ENCODE peak calls at places on chromosomes 5 and 9, in ten cellular contexts. P, Y, X, H, E, J, M, T, G and F are unnamed samples.

GRCh38 chr5:25540628-25541027 is 895.9 kb upstream of the CDH10 start:
- DNase-seq in P (no peak), Y (no peak), X (no peak), H (no peak), E (no peak), J (no peak), M (no peak), T (no peak), G (no peak), F (no peak)

GRCh38 chr5:80655231-80655784 is 525 bp upstream of the DHFR start:
- DNase-seq in P (no peak), Y (no peak), X (peak), H (no peak), E (no peak), J (no peak), M (peak), T (no peak), G (no peak), F (no peak)

GRCh38 chr5:129652353-129653138 is 95.3 kb upstream of the MINAR2 start:
- DNase-seq in P (no peak), Y (no peak), X (no peak), H (no peak), E (no peak), J (no peak), M (no peak), T (no peak), G (no peak), F (no peak)

GRCh38 chr5:124866355-124867063 is 120.1 kb upstream of the ZNF608 start:
- DNase-seq in P (no peak), Y (no peak), X (no peak), H (no peak), E (no peak), J (no peak), M (no peak), T (no peak), G (no peak), F (no peak)

GRCh38 chr5:56759521-56759920 is 55.8 kb upstream of the MAP3K1 start:
- DNase-seq in P (no peak), Y (no peak), X (no peak), H (no peak), E (no peak), J (no peak), M (no peak), T (no peak), G (no peak), F (no peak)

GRCh38 chr5:1807479-1808185 is 6.4 kb downstream of the NDUFS6 start:
- DNase-seq in P (no peak), Y (no peak), X (no peak), H (no peak), E (no peak), J (no peak), M (peak), T (no peak), G (no peak), F (no peak)

GRCh38 chr9:99824378-99825157 is 2.9 kb downstream of the NR4A3 start:
- DNase-seq in P (peak), Y (peak), X (peak), H (peak), E (no peak), J (peak), M (peak), T (no peak), G (no peak), F (peak)

GRCh38 chr9:33117816-33118215 is 41.3 kb upstream of the SMU1 start:
- DNase-seq in P (no peak), Y (peak), X (no peak), H (no peak), E (no peak), J (no peak), M (no peak), T (no peak), G (no peak), F (no peak)

GRCh38 chr9:88973281-88974045 is 17.8 kb upstream of the S1PR3 start:
- DNase-seq in P (no peak), Y (no peak), X (no peak), H (no peak), E (no peak), J (no peak), M (no peak), T (no peak), G (no peak), F (peak)

GRCh38 chr5:71925608-71926091 is 181.6 kb upstream of the MAP1B start:
- DNase-seq in P (no peak), Y (no peak), X (no peak), H (no peak), E (no peak), J (no peak), M (no peak), T (no peak), G (no peak), F (no peak)

GRCh38 chr9:130128251-130128650 is 44.0 kb upstream of the NCS1 start:
- DNase-seq in P (peak), Y (no peak), X (no peak), H (no peak), E (no peak), J (peak), M (peak), T (no peak), G (peak), F (no peak)

GRCh38 chr9:34430843-34431437 is 27.4 kb downstream of the FAM219A start:
- DNase-seq in P (no peak), Y (no peak), X (peak), H (peak), E (no peak), J (peak), M (peak), T (peak), G (no peak), F (no peak)

GRCh38 chr5:90020575-90021535 is 388.7 kb downstream of the CETN3 start:
- DNase-seq in P (no peak), Y (no peak), X (peak), H (peak), E (no peak), J (no peak), M (peak), T (peak), G (peak), F (no peak)

GRCh38 chr5:139650031-139650688 is 2.0 kb downstream of the CXXC5 start:
- DNase-seq in P (peak), Y (no peak), X (no peak), H (no peak), E (no peak), J (peak), M (peak), T (no peak), G (no peak), F (no peak)

GRCh38 chr9:5879419-5880181 is 11.1 kb upstream of the MLANA start:
- DNase-seq in P (no peak), Y (no peak), X (peak), H (peak), E (no peak), J (no peak), M (peak), T (peak), G (no peak), F (no peak)

GRCh38 chr9:120439147-120439546 is 140.8 kb downstream of the CDK5RAP2 start:
- DNase-seq in P (no peak), Y (no peak), X (peak), H (no peak), E (no peak), J (no peak), M (peak), T (no peak), G (no peak), F (no peak)

GRCh38 chr5:180589771-180590542 is 1.3 kb downstream of the SCGB3A1 start:
- DNase-seq in P (no peak), Y (no peak), X (no peak), H (no peak), E (no peak), J (no peak), M (no peak), T (no peak), G (no peak), F (no peak)

GRCh38 chr9:75892168-75892901 is 1.9 kb downstream of the PCSK5 start:
- DNase-seq in P (peak), Y (peak), X (no peak), H (peak), E (no peak), J (peak), M (no peak), T (no peak), G (no peak), F (no peak)

GRCh38 chr9:131631254-131631653 is 85.9 kb downstream of the PRRT1B start:
- DNase-seq in P (no peak), Y (no peak), X (no peak), H (no peak), E (no peak), J (no peak), M (no peak), T (no peak), G (no peak), F (no peak)

GRCh38 chr9:31736581-31737179 is 647.8 kb upstream of the ACO1 start:
- DNase-seq in P (no peak), Y (no peak), X (no peak), H (no peak), E (no peak), J (no peak), M (no peak), T (no peak), G (no peak), F (no peak)

GRCh38 chr5:139925650-139926640 is 117.2 kb downstream of the NRG2 start:
- DNase-seq in P (no peak), Y (no peak), X (no peak), H (no peak), E (no peak), J (no peak), M (no peak), T (no peak), G (no peak), F (no peak)

GRCh38 chr9:77599492-77599891 is 48.6 kb downstream of the GNA14 start:
- DNase-seq in P (no peak), Y (no peak), X (no peak), H (no peak), E (no peak), J (no peak), M (no peak), T (no peak), G (no peak), F (no peak)

GRCh38 chr9:89312154-89312616 is 1.2 kb downstream of the CKS2 start:
- DNase-seq in P (no peak), Y (no peak), X (no peak), H (peak), E (no peak), J (no peak), M (peak), T (no peak), G (no peak), F (no peak)

GRCh38 chr5:93078082-93079038 is 502.7 kb downstream of the NR2F1-AS1 start:
- DNase-seq in P (no peak), Y (no peak), X (peak), H (peak), E (no peak), J (peak), M (peak), T (peak), G (peak), F (no peak)

GRCh38 chr5:138686668-138687067 is 66.6 kb upstream of the CTNNA1 start:
- DNase-seq in P (no peak), Y (no peak), X (no peak), H (peak), E (no peak), J (no peak), M (peak), T (no peak), G (no peak), F (no peak)

GRCh38 chr5:78985407-78986223 is 505 bp upstream of the ARSB start:
- DNase-seq in P (no peak), Y (no peak), X (peak), H (peak), E (no peak), J (peak), M (peak), T (no peak), G (no peak), F (no peak)

GRCh38 chr5:137890850-137891249 is 1.6 kb downstream of the PKD2L2 start:
- DNase-seq in P (no peak), Y (no peak), X (peak), H (no peak), E (no peak), J (no peak), M (no peak), T (no peak), G (no peak), F (no peak)

GRCh38 chr5:59158165-59158564 is 575.3 kb downstream of the RAB3C start:
- DNase-seq in P (no peak), Y (no peak), X (no peak), H (no peak), E (no peak), J (no peak), M (no peak), T (no peak), G (no peak), F (no peak)

GRCh38 chr5:59711316-59711715 is 182.2 kb downstream of the PDE4D start:
- DNase-seq in P (no peak), Y (no peak), X (no peak), H (no peak), E (no peak), J (no peak), M (no peak), T (no peak), G (no peak), F (no peak)

GRCh38 chr5:139639619-139640431 is 8.3 kb upstream of the CXXC5 start:
- DNase-seq in P (peak), Y (no peak), X (no peak), H (no peak), E (no peak), J (peak), M (peak), T (no peak), G (no peak), F (peak)

GRCh38 chr9:97740848-97741821 is 44.0 kb upstream of the XPA start:
- DNase-seq in P (peak), Y (no peak), X (no peak), H (peak), E (no peak), J (peak), M (peak), T (no peak), G (no peak), F (peak)

GRCh38 chr5:170551622-170552021 is 47.8 kb downstream of the KCNIP1 start:
- DNase-seq in P (no peak), Y (no peak), X (no peak), H (no peak), E (no peak), J (no peak), M (no peak), T (no peak), G (no peak), F (no peak)

GRCh38 chr9:77909306-77909705 is 122.3 kb downstream of the GNAQ start:
- DNase-seq in P (no peak), Y (no peak), X (no peak), H (no peak), E (no peak), J (no peak), M (peak), T (no peak), G (no peak), F (no peak)

GRCh38 chr5:157571357-157571827 is 4.2 kb downstream of the ADAM19 start:
- DNase-seq in P (no peak), Y (no peak), X (no peak), H (no peak), E (no peak), J (peak), M (peak), T (no peak), G (peak), F (no peak)

DNA sequence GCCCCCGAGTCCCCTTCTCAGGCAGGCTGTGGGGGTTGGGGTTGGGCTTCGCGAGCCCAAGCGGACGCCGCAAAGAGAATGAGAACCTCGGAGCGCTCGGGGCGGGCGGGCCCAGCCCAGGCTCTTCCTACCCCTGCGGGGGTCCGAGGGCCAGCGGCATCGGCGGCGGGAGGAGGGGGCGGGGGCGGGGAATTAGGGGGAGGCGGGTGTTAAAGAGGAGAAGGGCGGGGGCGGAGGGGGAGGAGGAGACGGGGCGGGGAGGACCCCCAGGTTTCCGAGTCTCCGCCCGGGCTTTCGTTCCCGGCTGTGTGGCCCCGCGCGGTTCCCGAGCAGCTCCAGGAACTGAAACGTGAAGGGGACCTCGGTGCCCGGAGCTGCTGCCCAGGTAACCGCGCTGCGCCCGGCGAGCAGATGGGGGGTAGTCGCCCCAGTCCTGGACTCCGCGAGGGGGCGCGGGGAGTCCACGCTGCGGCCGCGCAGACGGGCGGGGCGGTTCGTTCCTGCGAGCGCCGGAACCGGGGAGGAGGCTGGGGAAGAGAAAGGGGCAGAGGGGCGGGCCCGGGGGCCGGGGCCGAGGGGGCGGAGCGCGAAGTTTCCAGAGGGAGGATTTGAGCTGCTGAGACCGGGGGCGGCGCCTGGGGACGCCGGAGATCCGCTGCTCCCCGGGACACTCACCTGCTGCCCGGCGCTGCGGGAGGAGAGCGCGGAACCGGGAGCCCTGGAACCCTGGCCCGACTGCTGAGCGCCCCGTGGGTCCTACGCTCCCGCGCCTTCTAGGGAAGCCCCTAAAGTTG is 38.4 kb upstream of the PLEKHG4B start:
- DNase-seq in P (no peak), Y (no peak), X (no peak), H (no peak), E (no peak), J (peak), M (no peak), T (no peak), G (no peak), F (no peak)
- TF ChIP-seq POLR2A in P (no peak), Y (no peak), X (no peak), H (no peak), E (no peak), J (no peak), M (no peak), T (no peak), G (no peak), F (no peak)

GRCh38 chr9:2264081-2264480 is 248.9 kb downstream of the SMARCA2 start:
- DNase-seq in P (no peak), Y (no peak), X (no peak), H (no peak), E (no peak), J (no peak), M (no peak), T (no peak), G (no peak), F (no peak)
- TF ChIP-seq POLR2A in P (no peak), Y (no peak), X (no peak), H (no peak), E (no peak), J (no peak), M (no peak), T (no peak), G (no peak), F (no peak)

GRCh38 chr9:111411266-111411665 is 72.9 kb downstream of the ECPAS start:
- DNase-seq in P (no peak), Y (no peak), X (no peak), H (no peak), E (no peak), J (no peak), M (no peak), T (no peak), G (no peak), F (no peak)
- TF ChIP-seq POLR2A in P (no peak), Y (no peak), X (no peak), H (no peak), E (no peak), J (no peak), M (no peak), T (no peak), G (no peak), F (no peak)

GRCh38 chr5:168829044-168829443 is 249.9 kb upstream of the PANK3 start:
- DNase-seq in P (no peak), Y (no peak), X (no peak), H (no peak), E (no peak), J (no peak), M (no peak), T (no peak), G (no peak), F (no peak)
- TF ChIP-seq POLR2A in P (no peak), Y (no peak), X (no peak), H (no peak), E (no peak), J (no peak), M (no peak), T (no peak), G (no peak), F (no peak)

GRCh38 chr5:36744678-36745659 is 131.6 kb upstream of the NIPBL start:
- DNase-seq in P (peak), Y (peak), X (peak), H (peak), E (no peak), J (peak), M (peak), T (peak), G (no peak), F (peak)
- TF ChIP-seq POLR2A in P (peak), Y (no peak), X (no peak), H (no peak), E (no peak), J (peak), M (no peak), T (no peak), G (no peak), F (no peak)

GRCh38 chr5:172772112-172772906 is 1.3 kb upstream of the DUSP1 start:
- DNase-seq in P (peak), Y (peak), X (peak), H (peak), E (no peak), J (peak), M (peak), T (no peak), G (no peak), F (peak)
- TF ChIP-seq POLR2A in P (peak), Y (peak), X (no peak), H (peak), E (peak), J (peak), M (peak), T (no peak), G (peak), F (no peak)

GRCh38 chr5:88861213-88861612 is 21.8 kb downstream of the MEF2C start:
- DNase-seq in P (no peak), Y (no peak), X (no peak), H (no peak), E (no peak), J (no peak), M (no peak), T (no peak), G (no peak), F (no peak)
- TF ChIP-seq POLR2A in P (no peak), Y (no peak), X (no peak), H (no peak), E (no peak), J (no peak), M (no peak), T (no peak), G (no peak), F (no peak)